ENCODE peak calls at places on chromosomes 6 and 20, in six cellular contexts. K, M, Y, V, O and Z are unnamed samples.

GRCh38 chr20:32333181-32333987 is 24.7 kb upstream of the ASXL1 start:
- DNase-seq in Y (no peak), K (no peak), V (no peak), O (no peak), M (no peak), Z (no peak)

GRCh38 chr6:11918739-11919605 is 93.1 kb upstream of the HIVEP1 start:
- DNase-seq in Y (no peak), O (no peak), M (no peak), V (no peak), K (no peak), Z (no peak)

GRCh38 chr20:62824476-62825287 is 7.8 kb downstream of the COL9A3 start:
- DNase-seq in K (no peak), V (peak; percentile 46), O (peak; percentile 32), M (peak; percentile 81), Y (peak; percentile 44), Z (no peak)

GRCh38 chr20:50121858-50122271 is 8.9 kb upstream of the UBE2V1 start:
- DNase-seq in O (no peak), V (no peak), M (no peak), Y (no peak), K (no peak), Z (no peak)

GRCh38 chr6:87968435-87969278 is 79.0 kb upstream of the SPACA1 start:
- DNase-seq in Y (no peak), M (no peak), K (no peak), V (peak; percentile 16), O (no peak), Z (no peak)

GRCh38 chr6:165937564-165938358 is 229.9 kb downstream of the TBXT start:
- DNase-seq in O (no peak), Y (no peak), V (no peak), M (no peak), K (no peak), Z (no peak)

GRCh38 chr6:159400806-159401205 is 231.6 kb downstream of the FNDC1 start:
- DNase-seq in V (no peak), O (no peak), Y (no peak), M (no peak), K (no peak), Z (no peak)

GRCh38 chr20:51417245-51417560 is 125.3 kb downstream of the NFATC2 start:
- DNase-seq in M (no peak), V (no peak), Y (no peak), K (no peak), O (no peak), Z (no peak)

GRCh38 chr20:8631271-8631670 is 437.6 kb upstream of the PLCB4 start:
- DNase-seq in V (no peak), M (no peak), Y (no peak), K (no peak), O (no peak), Z (no peak)

GRCh38 chr6:121694389-121695185 is 259.1 kb downstream of the GJA1 start:
- DNase-seq in Y (no peak), O (no peak), V (no peak), K (no peak), M (no peak), Z (no peak)

GRCh38 chr6:164315376-164315775 is 900.9 kb downstream of the QKI start:
- DNase-seq in Y (no peak), V (no peak), M (no peak), O (no peak), K (no peak), Z (no peak)

GRCh38 chr6:152461556-152461955 is 175.6 kb downstream of the SYNE1 start:
- DNase-seq in Y (no peak), V (no peak), M (no peak), O (no peak), K (no peak), Z (no peak)

GRCh38 chr6:81105998-81106397 is 646.5 kb downstream of the TENT5A start:
- DNase-seq in M (no peak), O (no peak), Y (no peak), K (no peak), V (no peak), Z (no peak)

GRCh38 chr20:17683218-17684076 is 1.4 kb upstream of the RRBP1 start:
- DNase-seq in V (no peak), Y (no peak), O (no peak), M (no peak), K (no peak), Z (no peak)

GRCh38 chr20:41671143-41671542 is 53.0 kb upstream of the CHD6 start:
- DNase-seq in Y (no peak), O (no peak), M (no peak), K (no peak), V (no peak), Z (no peak)

GRCh38 chr20:34350095-34350494 is 13.0 kb upstream of the ITCH start:
- DNase-seq in M (no peak), Y (no peak), V (no peak), K (no peak), O (peak; percentile 2), Z (no peak)

GRCh38 chr6:105207524-105208269 is 27.9 kb upstream of the POPDC3 start:
- DNase-seq in O (no peak), Y (no peak), V (no peak), K (no peak), M (no peak), Z (no peak)